ENCODE peak calls at places on chromosome 11, in six cellular contexts. W is HCT116, J is tibial nerve, Q is upper lobe of right lung, C is adrenal gland, L is mammary epithelial cell. H is an unnamed sample.

GRCh38 chr11:45805305-45806071 is 539 bp downstream of the SLC35C1 start:
- DNase-seq in W (no peak), J (no peak), Q (peak), C (peak), L (peak), H (peak)

GRCh38 chr11:23143031-23143430 is 282.8 kb upstream of the CCDC179 start:
- DNase-seq in W (no peak), J (no peak), Q (no peak), C (no peak), L (no peak), H (no peak)

GRCh38 chr11:79212711-79213110 is 228.1 kb downstream of the TENM4 start:
- DNase-seq in W (no peak), J (no peak), Q (no peak), C (no peak), L (no peak), H (no peak)

GRCh38 chr11:79366218-79366617 is 74.6 kb downstream of the TENM4 start:
- DNase-seq in W (no peak), J (no peak), Q (no peak), C (no peak), L (peak), H (no peak)

GRCh38 chr11:32259641-32260081 is 168.8 kb downstream of the RCN1 start:
- DNase-seq in W (no peak), J (no peak), Q (peak), C (peak), L (peak), H (peak)

GRCh38 chr11:90757851-90758494 is 535.1 kb upstream of the CHORDC1 start:
- DNase-seq in W (no peak), J (no peak), Q (no peak), C (no peak), L (no peak), H (no peak)

GRCh38 chr11:85867751-85868150 is 12.6 kb downstream of the CCDC83 start:
- DNase-seq in W (no peak), J (no peak), Q (no peak), C (no peak), L (no peak), H (no peak)

GRCh38 chr11:96098511-96099241 is 174.8 kb upstream of the MTMR2 start:
- DNase-seq in W (no peak), J (no peak), Q (no peak), C (no peak), L (peak), H (no peak)

GRCh38 chr11:108160970-108161566 is 39.7 kb downstream of the ACAT1 start:
- DNase-seq in W (no peak), J (no peak), Q (no peak), C (no peak), L (no peak), H (no peak)

GRCh38 chr11:46367244-46367915 is 14.1 kb upstream of the MDK start:
- DNase-seq in W (no peak), J (peak), Q (peak), C (peak), L (no peak), H (peak)

GRCh38 chr11:89381094-89381493 is 110.1 kb downstream of the NOX4 start:
- DNase-seq in W (no peak), J (no peak), Q (no peak), C (no peak), L (peak), H (no peak)

GRCh38 chr11:133833101-133833898 is 12.0 kb downstream of the SPATA19 start:
- DNase-seq in W (no peak), J (no peak), Q (no peak), C (no peak), L (no peak), H (no peak)

GRCh38 chr11:133832096-133833081 is 12.9 kb downstream of the SPATA19 start:
- DNase-seq in W (no peak), J (no peak), Q (no peak), C (no peak), L (no peak), H (no peak)

GRCh38 chr11:133829566-133829965 is 15.7 kb downstream of the SPATA19 start:
- DNase-seq in W (no peak), J (no peak), Q (no peak), C (no peak), L (no peak), H (no peak)

GRCh38 chr11:133828861-133829260 is 16.5 kb downstream of the SPATA19 start:
- DNase-seq in W (no peak), J (no peak), Q (no peak), C (no peak), L (no peak), H (no peak)

DNA sequence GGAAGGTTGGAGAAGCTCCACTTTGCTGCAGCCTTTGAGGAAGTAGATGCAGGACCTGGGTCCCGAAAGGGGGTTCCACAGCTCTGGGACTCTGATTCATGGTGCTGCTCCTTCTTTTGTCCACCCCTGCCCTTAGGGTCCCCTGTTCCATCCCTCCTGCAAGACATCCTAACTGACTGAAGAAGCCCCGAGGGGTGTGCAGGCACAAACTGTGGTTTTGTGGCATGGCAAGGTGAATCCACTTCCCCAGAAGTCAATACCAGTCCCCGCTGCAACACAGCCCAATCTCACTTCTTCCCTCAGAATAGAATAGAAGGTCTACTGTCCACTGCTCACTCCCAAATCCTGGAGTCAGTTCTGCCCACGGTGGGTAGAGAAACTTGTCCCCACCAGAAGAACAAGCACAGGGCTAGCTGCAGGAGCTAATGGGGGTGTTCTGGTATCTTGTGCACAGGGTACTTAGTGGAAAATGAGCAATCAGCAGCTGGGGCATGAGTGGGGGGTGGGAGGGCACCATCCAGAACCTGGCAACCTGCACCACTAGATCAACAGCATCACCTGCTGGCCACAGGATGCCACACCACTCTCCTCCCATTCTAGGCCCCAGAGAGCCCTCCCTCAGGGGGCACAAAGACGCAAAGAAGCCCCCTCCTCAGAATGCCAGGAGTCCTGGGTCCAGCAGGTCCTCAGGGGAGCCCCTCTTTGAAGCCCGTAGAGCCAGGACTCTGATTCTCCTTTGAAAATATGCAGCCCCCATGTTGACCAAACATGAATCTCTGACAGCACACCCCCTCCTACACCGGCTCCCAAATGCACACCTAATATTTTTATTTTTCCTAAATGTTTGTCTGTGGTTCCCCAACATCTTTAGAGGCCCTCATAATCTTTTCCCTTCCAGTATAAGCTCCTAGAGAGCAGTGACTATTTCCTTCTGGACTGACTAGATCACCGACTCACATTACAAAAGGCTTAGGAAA is 14.1 kb downstream of the SPATA19 start:
- DNase-seq in W (no peak), J (no peak), Q (no peak), C (no peak), L (no peak), H (no peak)
- TF ChIP-seq CTCF in W (no peak), J (no peak), Q (peak), C (no peak), L (peak), H (no peak)

GRCh38 chr11:57213282-57214086 is 23.6 kb downstream of the APLNR start:
- DNase-seq in W (no peak), J (no peak), Q (no peak), C (no peak), L (no peak), H (no peak)
- H3K4me3 ChIP-seq in W (no peak), J (no peak), Q (no peak), C (no peak), L (no peak), H (no peak)

GRCh38 chr11:122807731-122808485 is 30.4 kb upstream of the CRTAM start:
- DNase-seq in W (no peak), J (no peak), Q (no peak), C (no peak), L (no peak), H (no peak)
- H3K27ac ChIP-seq in W (no peak), J (no peak), Q (peak), C (no peak), L (peak), H (peak)

GRCh38 chr11:66854231-66854661 is 2.6 kb upstream of the LRFN4 start:
- DNase-seq in W (no peak), J (no peak), Q (peak), C (no peak), L (no peak), H (no peak)

GRCh38 chr11:66855574-66856495 is 1.0 kb upstream of the LRFN4 start:
- DNase-seq in W (peak), J (peak), Q (peak), C (peak), L (peak), H (peak)

GRCh38 chr11:66856496-66857233 is at the start of gene LRFN4:
- DNase-seq in W (no peak), J (no peak), Q (peak), C (no peak), L (peak), H (no peak)

GRCh38 chr11:66853242-66854229 is 3.3 kb upstream of the LRFN4 start:
- DNase-seq in W (no peak), J (no peak), Q (peak), C (no peak), L (no peak), H (no peak)

GRCh38 chr11:66854729-66855211 is 2.1 kb upstream of the LRFN4 start:
- DNase-seq in W (no peak), J (no peak), Q (peak), C (no peak), L (no peak), H (no peak)
- TF ChIP-seq CTCF in W (no peak), J (no peak), Q (no peak), C (no peak), L (no peak), H (no peak)

GRCh38 chr11:76789443-76789719 is 6.2 kb downstream of the TSKU start:
- DNase-seq in W (no peak), J (no peak), Q (peak), C (no peak), L (no peak), H (no peak)
- H3K4me3 ChIP-seq in W (no peak), J (no peak), Q (no peak), C (no peak), L (no peak), H (no peak)

DNA sequence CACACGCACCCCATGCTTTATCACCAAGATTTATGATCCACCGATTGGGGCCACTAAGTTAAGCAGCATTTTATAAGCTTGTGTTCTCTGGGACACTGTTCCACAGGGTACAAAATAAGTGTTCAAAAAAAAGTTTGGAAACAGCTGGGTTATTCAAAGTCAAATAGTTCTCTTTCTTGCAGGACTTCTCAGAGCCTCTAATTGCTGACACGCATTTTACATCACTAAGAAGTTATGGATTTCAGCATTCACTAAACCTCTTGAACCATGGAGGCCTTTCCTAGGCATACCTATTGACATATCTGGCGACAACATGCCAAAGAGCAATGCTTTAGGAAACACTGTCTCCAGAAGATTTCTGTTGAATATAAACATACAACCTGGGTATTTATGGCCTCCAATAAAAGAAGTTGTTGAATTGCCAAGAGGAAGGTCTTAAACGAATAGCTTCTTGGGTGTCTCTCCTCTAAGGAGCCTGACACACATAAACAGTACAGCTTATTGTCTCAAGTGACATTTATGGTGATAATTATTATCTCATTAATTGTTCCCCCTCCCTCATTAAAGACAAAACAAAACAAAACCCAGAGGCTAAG is 147.1 kb upstream of the ARHGAP20 start:
- DNase-seq in W (no peak), J (no peak), Q (no peak), C (no peak), L (no peak), H (no peak)
- H3K27ac ChIP-seq in W (no peak), J (no peak), Q (no peak), C (no peak), L (no peak), H (no peak)

DNA sequence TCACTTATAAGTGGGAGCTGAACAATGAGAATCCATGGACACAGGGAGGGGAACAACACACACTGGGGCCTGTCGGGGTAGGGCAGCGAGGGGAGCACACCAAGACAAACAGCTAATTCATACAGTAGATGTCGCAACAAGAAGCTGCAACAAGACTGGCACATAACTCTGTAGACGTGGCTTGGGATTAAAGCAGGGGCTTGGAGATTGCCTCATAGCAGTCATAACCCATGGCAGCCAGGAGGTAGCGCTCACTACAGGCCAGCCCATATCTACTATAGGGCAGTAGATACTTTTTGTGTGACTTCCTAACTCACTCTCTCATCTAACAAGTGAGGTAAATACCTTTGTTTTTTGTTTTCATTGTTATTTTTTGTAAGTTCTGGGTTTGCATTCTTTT is 1.7 kb upstream of the OR9G4 start:
- DNase-seq in W (no peak), J (no peak), Q (no peak), C (no peak), L (no peak), H (no peak)
- TF ChIP-seq CTCF in W (no peak), J (no peak), Q (no peak), C (no peak), L (no peak), H (no peak)

GRCh38 chr11:82775736-82776346 is 42.2 kb upstream of the FAM181B start:
- DNase-seq in W (peak), J (no peak), Q (no peak), C (peak), L (peak), H (peak)
- H3K4me3 ChIP-seq in W (no peak), J (no peak), Q (no peak), C (no peak), L (no peak), H (no peak)

GRCh38 chr11:62337682-62338181 is 484 bp downstream of the ASRGL1 start:
- DNase-seq in W (no peak), J (no peak), Q (peak), C (no peak), L (peak), H (no peak)
- H3K27ac ChIP-seq in W (peak), J (peak), Q (peak), C (peak), L (no peak), H (peak)

GRCh38 chr11:65102142-65103095 is 6.4 kb downstream of the VPS51 start:
- DNase-seq in W (no peak), J (no peak), Q (no peak), C (no peak), L (no peak), H (no peak)

GRCh38 chr11:65103476-65103875 is 7.5 kb downstream of the VPS51 start:
- DNase-seq in W (no peak), J (no peak), Q (no peak), C (no peak), L (no peak), H (no peak)

GRCh38 chr11:65096926-65097325 is 912 bp downstream of the VPS51 start:
- DNase-seq in W (no peak), J (no peak), Q (no peak), C (no peak), L (no peak), H (no peak)

GRCh38 chr11:65104628-65105027 is 7.0 kb upstream of the TM7SF2 start:
- DNase-seq in W (no peak), J (no peak), Q (no peak), C (no peak), L (no peak), H (no peak)

DNA sequence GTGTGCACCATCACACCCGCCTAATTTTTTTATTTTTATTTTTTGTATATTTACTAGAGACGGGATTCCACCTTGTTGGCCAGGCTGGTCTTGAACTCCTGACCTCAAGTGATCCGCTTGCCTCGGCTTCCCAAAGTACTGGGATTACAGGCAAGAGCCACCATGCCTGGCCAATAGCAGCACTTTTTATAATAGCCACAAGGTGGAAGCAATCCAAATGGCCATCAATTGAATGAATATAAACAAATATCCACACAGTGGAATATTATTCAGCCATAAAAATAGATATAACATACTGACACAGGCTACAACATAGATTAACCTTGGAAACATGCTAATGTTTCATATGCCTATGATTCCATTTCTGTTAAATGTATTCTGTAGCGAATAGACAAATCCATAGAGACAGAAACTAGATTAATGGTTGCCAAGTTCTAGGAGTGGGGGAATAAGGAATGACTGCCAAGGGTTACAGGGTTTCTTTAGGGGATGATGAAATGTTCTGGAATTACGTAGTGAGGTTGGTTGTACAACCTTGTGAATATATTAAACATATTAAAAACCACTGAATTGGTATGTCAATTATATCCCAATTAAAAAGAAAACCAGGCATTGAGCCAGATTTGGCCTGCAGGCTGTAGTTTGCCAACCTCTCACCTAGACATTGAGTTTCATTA is 4.8 kb downstream of the VPS51 start:
- DNase-seq in W (no peak), J (no peak), Q (no peak), C (no peak), L (no peak), H (no peak)
- TF ChIP-seq CTCF in W (no peak), J (no peak), Q (no peak), C (no peak), L (no peak), H (no peak)

H was measured in HL-60.